ENCODE peak calls at places on chromosomes 7 and 10, in five cellular contexts. T, B, D, Z and Q are unnamed samples.

GRCh38 chr7:106129291-106129690 is 17.2 kb upstream of the SYPL1 start:
- DNase-seq in T (no peak), B (no peak), D (no peak), Z (no peak), Q (no peak)

GRCh38 chr7:6205921-6206660 is 66.3 kb downstream of the CYTH3 start:
- DNase-seq in T (no peak), B (no peak), D (no peak), Z (peak; percentile 35), Q (no peak)

GRCh38 chr10:44205072-44205471 is 179.8 kb downstream of the CXCL12 start:
- DNase-seq in T (no peak), B (no peak), D (no peak), Z (no peak), Q (no peak)

GRCh38 chr7:77265666-77266065 is 66.0 kb upstream of the FGL2 start:
- DNase-seq in T (no peak), B (no peak), D (no peak), Z (no peak), Q (no peak)

GRCh38 chr10:44520651-44521050 is 135.8 kb upstream of the CXCL12 start:
- DNase-seq in T (no peak), B (no peak), D (no peak), Z (no peak), Q (no peak)

GRCh38 chr10:67772151-67772550 is 65.8 kb downstream of the DNAJC12 start:
- DNase-seq in T (no peak), B (no peak), D (no peak), Z (no peak), Q (no peak)

GRCh38 chr10:32957341-32958084 is 517 bp downstream of the ITGB1 start:
- DNase-seq in T (peak; percentile 21), B (peak; percentile 59), D (no peak), Z (no peak), Q (no peak)

GRCh38 chr10:115402690-115403089 is 309.5 kb downstream of the ATRNL1 start:
- DNase-seq in T (no peak), B (no peak), D (no peak), Z (peak; percentile 69), Q (no peak)

GRCh38 chr10:29810816-29811215 is 176.0 kb upstream of the SVIL start:
- DNase-seq in T (no peak), B (no peak), D (no peak), Z (no peak), Q (no peak)

GRCh38 chr7:86991844-86992243 is 67.6 kb downstream of the ELAPOR2 start:
- DNase-seq in T (no peak), B (no peak), D (no peak), Z (no peak), Q (no peak)

GRCh38 chr7:87193912-87194311 is 25.6 kb downstream of the TMEM243 start:
- DNase-seq in T (no peak), B (no peak), D (no peak), Z (no peak), Q (no peak)